ENCODE peak calls at places on chromosomes 4 and X, in nine cellular contexts. D is fibroblast of lung; S is Caki2; G is A549; W is ovary; F is type B pancreatic cell; C is psoas muscle; Z is HL-60; V is effector CD8-positive, alpha-beta T cell. N is an unnamed sample.
A peak's percentile ranks its signal among the peaks of the same experiment; 100 is the strongest.

GRCh38 chrX:141468940-141469339 is 115.6 kb downstream of the SPANXA1 start:
- DNase-seq in S (peak; percentile 29), V (no peak), G (no peak), D (peak; percentile 1), C (no peak), F (no peak), Z (no peak), W (no peak), N (no peak)

GRCh38 chr4:155529197-155529596 is 137.5 kb upstream of the GUCY1A1 start:
- DNase-seq in V (no peak), G (no peak), C (no peak), Z (no peak), F (no peak), D (peak; percentile 63), W (no peak), S (no peak), N (peak; percentile 41)

GRCh38 chrX:9465380-9466114 is 689 bp downstream of the TBL1X start:
- DNase-seq in F (peak; percentile 74), D (no peak), W (peak; percentile 15), Z (no peak), C (peak; percentile 58), S (peak; percentile 15), G (peak; percentile 12), V (no peak), N (peak; percentile 40)

GRCh38 chr4:183635333-183635732 is 23.7 kb downstream of the RWDD4 start:
- DNase-seq in S (no peak), G (no peak), D (peak; percentile 31), W (peak; percentile 47), F (no peak), Z (no peak), V (no peak), C (no peak), N (peak; percentile 73)

GRCh38 chrX:46354481-46354880 is 190.7 kb downstream of the ZNF674 start:
- DNase-seq in W (no peak), S (no peak), F (no peak), Z (no peak), D (no peak), G (no peak), C (no peak), V (no peak), N (no peak)

GRCh38 chr4:145734576-145735329 is 54.8 kb downstream of the C4orf51 start:
- DNase-seq in Z (no peak), G (peak; percentile 45), V (no peak), S (peak; percentile 90), W (peak; percentile 58), F (no peak), C (peak; percentile 91), D (peak; percentile 89), N (no peak)

GRCh38 chr4:151627491-151627890 is 133.3 kb downstream of the GATB start:
- DNase-seq in S (no peak), W (no peak), G (no peak), V (no peak), Z (no peak), F (no peak), C (no peak), D (no peak), N (no peak)

GRCh38 chrX:19798423-19798822 is 89.0 kb downstream of the SH3KBP1 start:
- DNase-seq in W (no peak), S (no peak), Z (no peak), G (no peak), C (no peak), D (no peak), F (no peak), V (no peak), N (no peak)

GRCh38 chr4:81896936-81897335 is 425.2 kb upstream of the RASGEF1B start:
- DNase-seq in V (no peak), G (no peak), S (no peak), Z (no peak), C (no peak), W (no peak), D (no peak), F (no peak), N (no peak)

GRCh38 chrX:9682861-9683260 is 82.8 kb downstream of the GPR143 start:
- DNase-seq in D (no peak), W (no peak), S (no peak), G (no peak), Z (no peak), V (no peak), F (no peak), C (no peak), N (no peak)

GRCh38 chr4:76658231-76659102 is 223.4 kb downstream of the SHROOM3 start:
- DNase-seq in F (no peak), C (no peak), G (no peak), W (no peak), S (peak; percentile 29), V (no peak), D (peak; percentile 64), Z (no peak), N (no peak)

GRCh38 chr4:136320471-136320813 is 1211.9 kb downstream of the PCDH18 start:
- DNase-seq in D (no peak), Z (no peak), C (no peak), G (no peak), F (no peak), S (no peak), V (no peak), W (no peak), N (no peak)

GRCh38 chr4:122930877-122931276 is 8.5 kb upstream of the NUDT6 start:
- DNase-seq in S (no peak), D (peak; percentile 59), C (no peak), F (no peak), Z (no peak), V (no peak), W (no peak), G (no peak), N (no peak)

GRCh38 chrX:105821471-105822081 is 763 bp upstream of the NRK start:
- DNase-seq in C (no peak), G (no peak), D (peak; percentile 54), S (no peak), Z (no peak), V (no peak), F (peak; percentile 62), W (peak; percentile 13), N (peak; percentile 42)

GRCh38 chr4:87309625-87310024 is 13.1 kb downstream of the HSD17B13 start:
- DNase-seq in S (no peak), F (no peak), W (no peak), C (no peak), Z (no peak), G (no peak), V (no peak), D (no peak), N (no peak)

GRCh38 chr4:40241936-40242590 is 45.2 kb downstream of the RHOH start:
- DNase-seq in F (no peak), S (no peak), Z (no peak), C (no peak), W (no peak), D (no peak), G (no peak), V (peak; percentile 39), N (no peak)

GRCh38 chr4:112288455-112288854 is 2.8 kb upstream of the TIFA start:
- DNase-seq in F (no peak), G (no peak), W (no peak), D (no peak), C (no peak), S (no peak), Z (no peak), V (no peak), N (no peak)

GRCh38 chrX:634306-634958 is 3.8 kb downstream of the SHOX start:
- DNase-seq in F (peak; percentile 60), G (no peak), V (no peak), W (no peak), S (no peak), D (no peak), C (no peak), Z (no peak), N (peak; percentile 79)

GRCh38 chrX:36116222-36116621 is 196.7 kb downstream of the CFAP47 start:
- DNase-seq in S (no peak), C (no peak), V (no peak), D (no peak), G (no peak), F (no peak), W (no peak), Z (no peak), N (no peak)

GRCh38 chrX:119218198-119218597 is 17.9 kb upstream of the PGRMC1 start:
- DNase-seq in Z (no peak), C (no peak), W (no peak), S (no peak), F (no peak), G (no peak), V (no peak), D (peak; percentile 36), N (no peak)

GRCh38 chr4:78200949-78201348 is 143.8 kb downstream of the FRAS1 start:
- DNase-seq in C (no peak), G (no peak), W (no peak), D (no peak), Z (no peak), S (no peak), V (no peak), F (no peak), N (no peak)

N was measured in neural progenitor cell.